ENCODE peak calls at places on chromosomes 7 and 10, in seven cellular contexts. C is hepatocyte; T is CD8-positive, alpha-beta T cell; N is endodermal cell; D is tibial nerve; M is heart left ventricle; S is left ventricle myocardium inferior. B is an unnamed sample.

GRCh38 chr10:44926771-44927751 is 15.9 kb downstream of the TMEM72 start:
- DNase-seq in C (peak), T (no peak), N (peak), D (peak), M (no peak), S (no peak), B (no peak)

GRCh38 chr7:82745117-82745516 is 301.5 kb upstream of the CACNA2D1 start:
- DNase-seq in C (no peak), T (no peak), N (peak), D (no peak), M (no peak), S (no peak), B (no peak)

GRCh38 chr10:62384057-62384446 is 9.9 kb downstream of the ZNF365 start:
- DNase-seq in C (no peak), T (peak), N (no peak), D (no peak), M (no peak), S (no peak), B (no peak)

GRCh38 chr10:61262486-61263261 is 190.5 kb downstream of the TMEM26 start:
- DNase-seq in C (no peak), T (no peak), N (no peak), D (no peak), M (no peak), S (no peak), B (no peak)

GRCh38 chr7:85004402-85004801 is 182.5 kb downstream of the SEMA3D start:
- DNase-seq in C (no peak), T (no peak), N (no peak), D (no peak), M (no peak), S (no peak), B (no peak)

GRCh38 chr7:148856035-148856881 is 27.8 kb downstream of the EZH2 start:
- DNase-seq in C (peak), T (peak), N (peak), D (peak), M (no peak), S (no peak), B (no peak)

GRCh38 chr7:111853231-111853990 is 291.1 kb upstream of the IMMP2L start:
- DNase-seq in C (no peak), T (no peak), N (no peak), D (no peak), M (no peak), S (no peak), B (no peak)

GRCh38 chr7:55180821-55181542 is 162.2 kb downstream of the EGFR start:
- DNase-seq in C (peak), T (no peak), N (no peak), D (no peak), M (no peak), S (no peak), B (no peak)

GRCh38 chr7:148783801-148784527 is 85.3 kb downstream of the CUL1 start:
- DNase-seq in C (no peak), T (no peak), N (no peak), D (no peak), M (no peak), S (no peak), B (no peak)

GRCh38 chr10:114271779-114272167 is 32.7 kb downstream of the VWA2 start:
- DNase-seq in C (peak), T (no peak), N (no peak), D (peak), M (peak), S (no peak), B (no peak)

GRCh38 chr7:28958235-28958945 is at the start of gene TRIL:
- DNase-seq in C (peak), T (no peak), N (peak), D (peak), M (peak), S (peak), B (no peak)

GRCh38 chr10:109976657-109977056 is 31.1 kb upstream of the ADD3 start:
- DNase-seq in C (no peak), T (no peak), N (no peak), D (no peak), M (no peak), S (no peak), B (no peak)

GRCh38 chr10:21030096-21030495 is 133.0 kb upstream of the NEBL start:
- DNase-seq in C (no peak), T (no peak), N (no peak), D (no peak), M (no peak), S (no peak), B (no peak)

GRCh38 chr10:20492447-20492846 is 404.7 kb downstream of the NEBL start:
- DNase-seq in C (peak), T (no peak), N (no peak), D (no peak), M (no peak), S (no peak), B (no peak)

GRCh38 chr7:82562716-82563404 is 119.3 kb upstream of the CACNA2D1 start:
- DNase-seq in C (no peak), T (no peak), N (no peak), D (no peak), M (no peak), S (no peak), B (no peak)

GRCh38 chr10:3139135-3139910 is 33.3 kb downstream of the PITRM1 start:
- DNase-seq in C (no peak), T (no peak), N (no peak), D (no peak), M (no peak), S (no peak), B (no peak)

GRCh38 chr10:5456563-5456962 is 42.8 kb downstream of the CALML5 start:
- DNase-seq in C (no peak), T (no peak), N (no peak), D (no peak), M (no peak), S (no peak), B (no peak)

GRCh38 chr7:151699920-151700319 is 177.0 kb downstream of the PRKAG2 start:
- DNase-seq in C (no peak), T (no peak), N (no peak), D (no peak), M (no peak), S (no peak), B (no peak)

GRCh38 chr10:128451879-128452278 is 325.7 kb upstream of the MKI67 start:
- DNase-seq in C (no peak), T (no peak), N (peak), D (no peak), M (no peak), S (no peak), B (no peak)

GRCh38 chr7:7770228-7770627 is 51.8 kb upstream of the RPA3 start:
- DNase-seq in C (no peak), T (no peak), N (no peak), D (no peak), M (no peak), S (no peak), B (no peak)

GRCh38 chr7:128791121-128791967 is 424 bp upstream of the CCDC136 start:
- DNase-seq in C (peak), T (peak), N (peak), D (peak), M (peak), S (peak), B (peak)

GRCh38 chr10:2633630-2634029 is 433.7 kb upstream of the PFKP start:
- DNase-seq in C (no peak), T (no peak), N (no peak), D (no peak), M (no peak), S (no peak), B (no peak)

GRCh38 chr7:26467104-26467503 is 175.4 kb downstream of the SNX10 start:
- DNase-seq in C (no peak), T (no peak), N (no peak), D (no peak), M (no peak), S (no peak), B (no peak)

GRCh38 chr10:93749218-93749799 is 8.4 kb upstream of the LGI1 start:
- DNase-seq in C (peak), T (no peak), N (peak), D (peak), M (no peak), S (no peak), B (no peak)

GRCh38 chr10:88908194-88908593 is 28.1 kb downstream of the STAMBPL1 start:
- DNase-seq in C (no peak), T (no peak), N (no peak), D (no peak), M (no peak), S (no peak), B (no peak)

GRCh38 chr7:150897502-150898474 is 45.5 kb downstream of the AOC1 start:
- DNase-seq in C (no peak), T (no peak), N (no peak), D (no peak), M (no peak), S (no peak), B (no peak)

GRCh38 chr10:102796407-102797176 is 40.6 kb downstream of the CYP17A1 start:
- DNase-seq in C (peak), T (peak), N (no peak), D (peak), M (peak), S (peak), B (peak)

GRCh38 chr7:111827863-111828504 is 265.7 kb upstream of the IMMP2L start:
- DNase-seq in C (peak), T (no peak), N (no peak), D (no peak), M (no peak), S (no peak), B (no peak)

GRCh38 chr7:141220263-141220662 is 146.4 kb downstream of the TMEM178B start:
- DNase-seq in C (no peak), T (no peak), N (no peak), D (no peak), M (no peak), S (no peak), B (no peak)

GRCh38 chr10:123584419-123584775 is 81.8 kb upstream of the GPR26 start:
- DNase-seq in C (no peak), T (no peak), N (peak), D (no peak), M (no peak), S (no peak), B (no peak)

GRCh38 chr7:100122067-100122466 is 2.6 kb downstream of the CNPY4 start:
- DNase-seq in C (no peak), T (no peak), N (no peak), D (no peak), M (peak), S (no peak), B (no peak)

DNA sequence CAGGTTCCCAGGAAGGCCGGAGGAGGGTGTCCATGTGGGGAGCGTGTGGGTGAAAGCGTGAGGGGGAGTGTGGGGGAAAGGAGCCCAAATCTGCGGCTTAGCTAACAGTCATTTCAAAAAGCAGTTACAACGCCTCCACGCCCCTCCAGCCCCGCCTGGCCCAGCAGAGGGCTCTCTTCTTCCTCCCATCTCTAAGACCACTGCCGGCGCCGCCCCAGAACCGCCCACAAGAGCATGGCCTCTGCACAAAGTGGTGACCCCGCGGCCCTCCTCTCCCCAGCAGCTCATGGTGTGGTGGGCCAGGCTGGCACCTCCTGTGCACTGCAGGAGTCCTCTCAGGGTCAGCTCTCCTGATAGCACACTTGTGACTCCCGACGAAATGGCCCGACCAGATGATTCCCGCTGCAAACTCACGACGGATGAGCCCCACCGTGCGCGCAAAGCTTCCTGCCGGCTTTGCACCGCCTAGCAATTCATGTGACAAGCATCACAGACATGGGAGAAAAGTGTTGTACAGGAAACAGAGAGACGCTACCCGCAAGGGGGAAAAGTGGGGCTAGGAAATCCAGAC is 12.4 kb upstream of the HUS1 start:
- DNase-seq in C (peak), T (peak), N (peak), D (peak), M (peak), S (peak), B (peak)
- TF ChIP-seq CTCF in C (peak), T (peak), N (peak), D (peak), M (peak), S (peak), B (peak)

GRCh38 chr7:2100278-2101205 is 132.2 kb downstream of the MAD1L1 start:
- DNase-seq in C (peak), T (peak), N (no peak), D (no peak), M (no peak), S (no peak), B (peak)
- TF ChIP-seq CTCF in C (peak), T (no peak), N (peak), D (no peak), M (peak), S (peak), B (no peak)

DNA sequence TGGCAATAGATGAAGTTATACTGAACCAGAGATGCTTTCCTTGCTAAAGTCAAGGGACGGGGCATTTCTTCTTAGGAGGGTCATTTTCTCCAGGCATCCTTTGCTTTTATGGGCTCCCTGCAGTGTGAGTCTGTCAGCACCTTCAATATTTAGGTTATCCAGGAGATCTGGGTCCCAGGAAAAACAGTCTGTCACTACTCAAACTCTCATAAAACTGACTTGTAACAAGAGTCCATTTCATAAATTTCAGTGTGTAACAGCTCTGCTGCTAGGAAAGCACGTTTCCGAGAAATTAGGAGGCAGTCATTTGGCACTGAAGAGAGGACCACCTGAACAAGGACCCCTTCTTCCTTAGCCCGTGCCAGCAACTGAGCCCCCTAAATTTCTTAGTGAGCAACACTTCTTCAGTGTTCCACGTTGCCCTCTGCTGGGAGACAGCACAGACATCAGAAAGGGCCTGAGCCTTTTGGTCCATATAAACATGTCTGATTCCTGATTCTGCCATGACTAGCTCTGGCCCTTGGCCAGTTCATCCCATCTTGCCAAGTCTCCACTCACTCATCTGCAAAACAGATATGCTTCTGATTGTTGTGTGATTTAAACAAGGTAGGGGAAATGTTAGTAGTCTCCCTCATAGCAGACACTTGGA is 7.2 kb downstream of the GCC1 start:
- DNase-seq in C (no peak), T (no peak), N (no peak), D (no peak), M (no peak), S (no peak), B (no peak)
- TF ChIP-seq CTCF in C (peak), T (no peak), N (peak), D (no peak), M (no peak), S (no peak), B (no peak)

GRCh38 chr10:58740620-58741369 is 228.1 kb downstream of the BICC1 start:
- DNase-seq in C (no peak), T (no peak), N (no peak), D (no peak), M (no peak), S (no peak), B (no peak)
- TF ChIP-seq CTCF in C (no peak), T (no peak), N (no peak), D (no peak), M (no peak), S (no peak), B (no peak)

DNA sequence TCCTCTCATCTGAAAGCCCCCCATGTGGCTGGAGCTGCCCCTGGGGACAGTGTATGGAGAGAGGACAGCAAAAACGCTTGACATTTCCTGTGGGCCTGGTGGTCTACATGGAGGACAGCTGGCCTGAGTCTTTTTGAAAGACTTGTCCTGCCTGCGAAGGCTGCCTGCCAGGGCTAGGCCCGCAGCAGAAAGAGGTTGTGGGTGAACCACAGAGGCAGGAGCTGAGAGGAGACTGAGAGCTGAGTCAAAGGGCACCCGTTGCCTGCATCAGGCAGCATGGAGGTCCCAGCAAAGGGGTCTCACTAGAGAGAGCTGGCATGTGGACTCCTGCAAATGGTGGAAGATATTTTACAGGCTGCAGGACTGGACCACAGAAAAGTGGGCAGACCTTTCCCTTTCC is 66.5 kb downstream of the KAT6B start:
- DNase-seq in C (no peak), T (no peak), N (no peak), D (no peak), M (no peak), S (no peak), B (no peak)
- TF ChIP-seq CTCF in C (no peak), T (no peak), N (no peak), D (no peak), M (no peak), S (no peak), B (no peak)

DNA sequence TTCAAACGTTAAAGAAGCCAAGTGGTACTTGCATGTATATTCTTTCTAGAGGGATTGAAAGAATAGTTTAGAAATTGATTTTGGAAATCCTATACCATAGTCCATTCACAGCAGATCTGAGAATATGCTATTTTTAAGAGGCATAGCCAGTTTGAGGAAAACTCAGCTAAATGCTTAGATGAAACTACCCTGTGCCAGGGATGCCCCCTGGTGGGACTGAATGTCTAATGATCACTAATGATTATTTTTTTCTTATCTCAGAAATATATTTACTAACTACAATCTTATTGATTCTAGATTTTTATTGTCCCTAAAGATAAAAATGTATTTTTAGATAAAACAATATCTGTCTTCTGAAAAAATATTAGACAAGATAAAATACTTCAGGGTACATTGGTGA is 844.9 kb upstream of the PHF14 start:
- DNase-seq in C (peak), T (no peak), N (peak), D (no peak), M (no peak), S (no peak), B (no peak)
- TF ChIP-seq CTCF in C (peak), T (no peak), N (peak), D (peak), M (no peak), S (peak), B (no peak)

DNA sequence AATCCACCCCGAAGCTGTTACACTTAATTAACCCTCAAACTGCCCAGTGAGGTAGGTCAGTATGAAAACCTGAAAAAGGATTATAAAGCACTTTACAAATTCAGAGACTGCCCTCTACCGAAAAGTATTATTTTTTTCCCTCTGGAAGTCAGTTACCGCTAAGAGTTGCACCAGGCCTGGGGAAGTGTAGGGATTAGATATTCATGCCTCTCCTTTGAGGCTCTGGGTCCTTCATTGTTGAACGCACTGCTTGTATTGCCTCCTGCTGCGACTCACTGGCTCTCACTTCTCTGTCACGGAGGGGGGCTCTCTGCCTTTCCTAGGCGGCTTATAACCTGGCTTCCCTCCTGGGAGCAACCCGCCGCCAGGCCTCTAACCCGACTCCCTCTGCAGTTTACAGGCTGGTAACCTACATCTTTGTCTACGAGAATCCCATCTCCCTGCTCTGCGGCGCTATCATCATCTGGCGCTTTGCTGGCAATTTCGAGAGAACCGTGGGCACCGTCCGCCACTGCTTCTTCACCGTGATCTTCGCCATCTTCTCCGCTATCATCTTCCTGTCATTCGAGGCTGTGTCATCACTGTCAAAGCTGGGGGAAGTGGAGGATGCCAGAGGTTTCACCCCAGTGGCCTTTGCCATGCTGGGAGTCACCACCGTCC is 2.7 kb downstream of the RHBDD2 start:
- DNase-seq in C (no peak), T (no peak), N (peak), D (no peak), M (no peak), S (no peak), B (no peak)
- TF ChIP-seq CTCF in C (no peak), T (no peak), N (peak), D (no peak), M (no peak), S (no peak), B (no peak)

GRCh38 chr7:47614450-47614849 is 32.5 kb upstream of the TNS3 start:
- DNase-seq in C (no peak), T (no peak), N (no peak), D (no peak), M (no peak), S (no peak), B (no peak)

GRCh38 chr7:47609803-47610452 is 28.0 kb upstream of the TNS3 start:
- DNase-seq in C (no peak), T (no peak), N (no peak), D (peak), M (no peak), S (peak), B (no peak)

GRCh38 chr7:47606176-47606575 is 24.3 kb upstream of the TNS3 start:
- DNase-seq in C (no peak), T (no peak), N (no peak), D (no peak), M (no peak), S (no peak), B (no peak)

GRCh38 chr7:47611045-47611511 is 29.2 kb upstream of the TNS3 start:
- DNase-seq in C (peak), T (no peak), N (no peak), D (no peak), M (no peak), S (no peak), B (no peak)

GRCh38 chr7:47610506-47611044 is 28.7 kb upstream of the TNS3 start:
- DNase-seq in C (peak), T (no peak), N (no peak), D (peak), M (no peak), S (no peak), B (no peak)
- TF ChIP-seq CTCF in C (no peak), T (no peak), N (no peak), D (no peak), M (no peak), S (no peak), B (no peak)

GRCh38 chr7:2617710-2617975 is 14.1 kb upstream of the TTYH3 start:
- DNase-seq in C (no peak), T (no peak), N (no peak), D (no peak), M (no peak), S (peak), B (no peak)
- TF ChIP-seq CTCF in C (no peak), T (no peak), N (no peak), D (no peak), M (no peak), S (no peak), B (no peak)

B was measured in activated B cell treated with CpG ODN at 0.5 μM for 24 hours.